ENCODE peak calls at places on chromosomes 7 and 10, in four cellular contexts. P is CD8-positive, alpha-beta T cell; U is psoas muscle; O is lung. E is an unnamed sample.

GRCh38 chr10:127279334-127279774 is 83.0 kb upstream of the INSYN2A start:
- DNase-seq in P (no peak), U (no peak), O (no peak), E (no peak)

GRCh38 chr10:70690584-70690983 is 18.3 kb downstream of the ADAMTS14 start:
- DNase-seq in P (no peak), U (no peak), O (no peak), E (no peak)

GRCh38 chr10:47034511-47035051 is 123.4 kb downstream of the PTPN20 start:
- DNase-seq in P (no peak), U (no peak), O (no peak), E (no peak)

GRCh38 chr10:28137907-28138880 is 139.3 kb upstream of the ODAD2 start:
- DNase-seq in P (no peak), U (no peak), O (no peak), E (no peak)

GRCh38 chr7:90461216-90461615 is 8.2 kb upstream of the PTTG1IP2 start:
- DNase-seq in P (no peak), U (no peak), O (no peak), E (no peak)

GRCh38 chr7:121752706-121753105 is 120.3 kb upstream of the PTPRZ1 start:
- DNase-seq in P (no peak), U (no peak), O (no peak), E (no peak)

GRCh38 chr10:71448146-71448545 is 51.4 kb downstream of the CDH23 start:
- DNase-seq in P (no peak), U (no peak), O (no peak), E (no peak)

GRCh38 chr10:117968354-117969182 is 78.2 kb downstream of the RAB11FIP2 start:
- DNase-seq in P (no peak), U (no peak), O (no peak), E (no peak)

GRCh38 chr7:31957756-31958155 is 112.5 kb downstream of the PDE1C start:
- DNase-seq in P (no peak), U (no peak), O (no peak), E (no peak)

GRCh38 chr10:72107325-72108003 is 19.1 kb upstream of the SPOCK2 start:
- DNase-seq in P (no peak), U (no peak), O (no peak), E (no peak)

GRCh38 chr10:98374176-98374969 is 40.6 kb downstream of the PYROXD2 start:
- DNase-seq in P (no peak), U (no peak), O (no peak), E (no peak)

GRCh38 chr10:48878091-48878490 is 61.5 kb downstream of the LRRC18 start:
- DNase-seq in P (no peak), U (no peak), O (no peak), E (no peak)

GRCh38 chr7:150923191-150923590 is 54.9 kb downstream of the KCNH2 start:
- DNase-seq in P (no peak), U (no peak), O (no peak), E (no peak)

GRCh38 chr7:150971242-150972048 is 6.7 kb downstream of the KCNH2 start:
- DNase-seq in P (no peak), U (no peak), O (no peak), E (no peak)

GRCh38 chr10:103967433-103968142 is 648 bp downstream of the SLK start:
- DNase-seq in P (no peak), U (no peak), O (no peak), E (no peak)

GRCh38 chr10:126928252-126928651 is 23.0 kb downstream of the DOCK1 start:
- DNase-seq in P (no peak), U (no peak), O (no peak), E (no peak)

GRCh38 chr10:55287346-55287745 is 486.3 kb upstream of the PCDH15 start:
- DNase-seq in P (no peak), U (no peak), O (no peak), E (no peak)

GRCh38 chr10:46094931-46095755 is 49.1 kb upstream of the MSMB start:
- DNase-seq in P (no peak), U (no peak), O (no peak), E (no peak)

GRCh38 chr10:13859979-13860619 is 273.3 kb downstream of the PRPF18 start:
- DNase-seq in P (no peak), U (no peak), O (no peak), E (no peak)

DNA sequence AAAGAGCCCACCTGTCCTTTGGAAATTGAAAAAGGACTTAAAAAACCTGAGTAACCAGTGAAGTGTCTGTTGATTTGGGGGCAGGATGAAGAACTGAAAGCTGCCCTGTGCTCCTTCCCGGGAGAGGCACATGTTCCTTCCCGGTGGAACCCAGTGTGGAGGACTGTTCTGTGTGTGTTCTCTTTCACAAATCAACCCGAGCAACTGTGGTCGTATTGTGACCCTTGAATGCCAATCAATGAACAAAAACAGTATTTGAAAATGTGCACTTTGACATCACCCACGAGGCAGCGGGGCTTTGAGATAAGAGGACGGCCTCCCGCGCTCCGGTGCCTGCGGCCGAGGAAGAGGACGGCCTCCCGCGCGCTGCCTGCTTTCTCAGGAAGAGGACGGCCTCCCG is 139.0 kb downstream of the VIPR2 start:
- DNase-seq in P (no peak), U (no peak), O (no peak), E (no peak)
- H3K4me3 ChIP-seq in P (no peak), U (no peak), O (no peak), E (no peak)

GRCh38 chr7:2843711-2844152 is 376 bp downstream of the GNA12 start:
- DNase-seq in P (peak), U (peak), O (no peak), E (no peak)

GRCh38 chr7:2843191-2843685 is 870 bp downstream of the GNA12 start:
- DNase-seq in P (no peak), U (peak), O (no peak), E (no peak)

GRCh38 chr7:2841907-2842306 is 2.2 kb downstream of the GNA12 start:
- DNase-seq in P (no peak), U (no peak), O (no peak), E (no peak)

GRCh38 chr7:2845193-2845592 is 1.1 kb upstream of the GNA12 start:
- DNase-seq in P (no peak), U (no peak), O (no peak), E (no peak)

GRCh38 chr7:2844153-2845077 is at the start of gene GNA12:
- DNase-seq in P (peak), U (peak), O (peak), E (peak)
- H3K4me3 ChIP-seq in P (peak), U (peak), O (peak), E (peak)

DNA sequence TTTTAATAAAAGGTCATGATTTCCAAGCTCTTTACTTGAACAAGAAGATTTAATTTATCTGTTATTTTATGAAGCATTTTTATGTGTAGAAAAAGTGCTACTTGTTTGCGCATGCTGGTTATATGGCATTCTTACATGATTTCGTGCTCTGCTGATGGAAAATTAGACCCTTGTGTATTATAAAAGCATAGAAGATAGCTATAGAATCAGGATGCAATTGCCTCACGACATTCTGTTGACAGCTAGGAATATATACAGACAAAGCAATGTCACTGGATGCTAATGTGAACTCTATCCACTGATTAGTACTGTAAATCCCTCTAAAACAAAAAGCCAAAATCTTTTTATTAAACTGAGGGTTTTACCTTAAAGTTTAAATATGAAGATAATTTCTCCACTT is 255.9 kb downstream of the MDFIC start:
- DNase-seq in P (no peak), U (no peak), O (no peak), E (no peak)
- H3K4me3 ChIP-seq in P (no peak), U (no peak), O (no peak), E (no peak)

DNA sequence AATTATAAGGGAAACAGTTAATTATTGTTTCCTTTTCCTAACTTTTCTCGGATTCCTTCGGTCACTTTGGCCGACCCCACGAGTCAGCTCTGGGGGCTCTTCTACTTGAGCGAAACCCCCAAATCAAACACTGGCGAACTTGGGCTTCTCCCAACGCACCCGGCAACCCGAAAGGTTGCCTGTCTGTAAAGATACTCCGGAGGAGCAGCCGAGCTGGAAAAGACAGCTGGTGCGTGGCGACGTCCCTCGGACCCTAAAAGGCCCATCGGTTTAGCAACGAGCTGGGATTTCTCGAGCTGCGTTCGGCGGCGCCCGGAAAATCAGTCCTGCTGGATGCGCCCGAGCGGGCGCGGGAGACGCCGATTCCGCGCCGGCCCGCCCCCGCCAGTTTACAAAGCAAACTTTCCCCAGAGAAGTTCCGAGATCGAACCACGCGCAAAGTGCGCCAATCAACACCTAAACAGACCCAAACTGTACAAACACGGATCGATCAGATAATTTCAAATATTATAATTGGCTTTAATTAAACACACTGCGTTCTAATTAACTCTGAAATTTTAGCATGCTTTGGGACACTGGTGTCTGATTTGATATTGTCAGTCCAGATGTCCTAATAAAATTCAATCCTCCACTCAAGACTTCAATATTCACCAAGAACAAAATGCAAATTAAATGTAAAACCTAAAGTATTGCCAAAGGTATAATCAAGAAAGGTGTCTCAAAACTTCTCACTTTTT is 5.6 kb upstream of the EBF3 start:
- DNase-seq in P (no peak), U (no peak), O (no peak), E (no peak)
- H3K4me3 ChIP-seq in P (no peak), U (peak), O (no peak), E (no peak)

DNA sequence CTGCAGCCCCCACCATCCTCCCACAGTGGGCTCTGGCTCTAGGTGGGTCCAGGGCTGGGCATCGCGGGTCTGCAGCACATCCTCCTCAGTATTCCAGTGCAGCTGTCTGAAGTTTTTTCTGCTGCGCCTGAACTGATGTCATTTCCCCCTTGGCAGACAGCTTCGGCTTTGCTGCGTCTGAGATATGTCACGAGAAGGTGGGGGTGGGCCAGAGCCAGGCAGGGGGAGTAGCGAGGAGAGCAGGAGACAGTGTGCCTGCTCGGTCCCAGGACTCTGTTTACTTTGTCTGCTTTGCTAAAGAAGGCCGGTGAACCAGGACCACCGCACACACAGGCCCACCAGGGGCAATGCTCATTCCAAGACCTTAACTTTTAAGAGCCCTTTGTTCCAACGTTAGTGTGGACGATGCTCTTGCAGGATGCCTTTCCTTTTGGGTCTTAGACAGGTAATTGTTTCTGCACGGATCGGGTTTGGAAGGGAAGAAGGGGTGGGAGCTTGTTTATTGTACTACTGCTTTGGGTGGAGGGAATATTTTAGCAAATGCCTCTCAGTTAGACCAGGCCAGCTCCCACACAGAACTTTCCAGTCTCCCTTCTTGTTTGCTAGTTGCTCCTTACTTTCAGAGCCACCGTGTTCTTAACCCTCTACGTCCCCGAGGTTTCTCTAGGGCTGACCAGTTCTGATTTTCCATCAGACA is 32.4 kb downstream of the WBP1L start:
- DNase-seq in P (peak), U (peak), O (peak), E (no peak)
- H3K4me3 ChIP-seq in P (no peak), U (peak), O (peak), E (no peak)

GRCh38 chr10:26566525-26567348 is 128.6 kb downstream of the APBB1IP start:
- DNase-seq in P (no peak), U (no peak), O (no peak), E (no peak)
- H3K4me3 ChIP-seq in P (no peak), U (peak), O (peak), E (peak)

GRCh38 chr10:77889277-77889903 is 37.2 kb downstream of the DLG5 start:
- DNase-seq in P (no peak), U (no peak), O (peak), E (peak)
- H3K4me3 ChIP-seq in P (no peak), U (no peak), O (no peak), E (no peak)

E was measured in iPS DF 6.9.